ENCODE peak calls at places on chromosomes 5 and 9, in four cellular contexts. T, O, R and D are unnamed samples.

GRCh38 chr5:168219515-168220410 is 71.7 kb upstream of the WWC1 start:
- DNase-seq in R (peak; percentile 70), O (peak; percentile 68), T (peak; percentile 63), D (no peak)

GRCh38 chr5:176817864-176818377 is 7.6 kb downstream of the UNC5A start:
- DNase-seq in T (no peak), R (no peak), O (no peak), D (no peak)

GRCh38 chr5:6430418-6431028 is 18.1 kb upstream of the UBE2QL1 start:
- DNase-seq in O (no peak), R (no peak), T (no peak), D (no peak)

GRCh38 chr5:39080597-39081204 is 6.5 kb upstream of the RICTOR start:
- DNase-seq in O (peak; percentile 60), R (peak; percentile 61), T (peak; percentile 73), D (no peak)

GRCh38 chr5:177232761-177233160 is 70.8 kb downstream of the RAB24 start:
- DNase-seq in T (peak; percentile 72), R (no peak), O (no peak), D (no peak)

GRCh38 chr9:72383978-72384709 is 19.1 kb upstream of the ZFAND5 start:
- DNase-seq in O (no peak), T (peak; percentile 94), R (no peak), D (no peak)

GRCh38 chr5:41336471-41336870 is 123.1 kb upstream of the C6 start:
- DNase-seq in R (no peak), O (no peak), T (no peak), D (no peak)

GRCh38 chr5:120139039-120139438 is 325.1 kb upstream of the PRR16 start:
- DNase-seq in O (no peak), R (peak; percentile 48), T (peak; percentile 99), D (no peak)

GRCh38 chr9:21550392-21550791 is 68.3 kb upstream of the IFNE start:
- DNase-seq in T (no peak), O (no peak), R (no peak), D (no peak)

GRCh38 chr5:129459485-129460120 is 495 bp upstream of the ADAMTS19 start:
- DNase-seq in R (no peak), O (no peak), T (peak; percentile 4), D (peak; percentile 60)

GRCh38 chr5:72478684-72479083 is 28.5 kb downstream of the ZNF366 start:
- DNase-seq in O (no peak), T (peak; percentile 66), R (no peak), D (no peak)

GRCh38 chr5:98963019-98963418 is 34.2 kb upstream of the CHD1 start:
- DNase-seq in T (no peak), R (no peak), O (no peak), D (no peak)

GRCh38 chr5:10663531-10664183 is 97.4 kb downstream of the DAP start:
- DNase-seq in O (no peak), T (peak; percentile 64), R (no peak), D (no peak)

GRCh38 chr9:101421653-101422065 is 13.9 kb downstream of the ALDOB start:
- DNase-seq in O (no peak), T (no peak), R (no peak), D (peak; percentile 51)

GRCh38 chr9:5764130-5764868 is 68.6 kb downstream of the ERMP1 start:
- DNase-seq in O (no peak), T (no peak), R (no peak), D (no peak)

GRCh38 chr5:10360686-10361085 is 7.2 kb downstream of the MARCHF6 start:
- DNase-seq in R (no peak), O (no peak), T (no peak), D (no peak)

GRCh38 chr5:33105521-33105941 is 335.2 kb upstream of the TARS1 start:
- DNase-seq in R (no peak), T (peak; percentile 82), O (no peak), D (no peak)

GRCh38 chr5:140710899-140711552 is 10.8 kb downstream of the ZMAT2 start:
- DNase-seq in O (peak; percentile 98), R (peak; percentile 97), T (peak; percentile 97), D (peak; percentile 93)
- TF ChIP-seq POLR2A in O (no peak), R (no peak), T (peak; percentile 83), D (no peak)

GRCh38 chr5:96648598-96648997 is 13.6 kb upstream of the CAST start:
- DNase-seq in T (peak; percentile 69), R (no peak), O (no peak), D (no peak)

GRCh38 chr5:96648023-96648422 is 14.2 kb upstream of the CAST start:
- DNase-seq in O (no peak), R (no peak), T (no peak), D (no peak)

GRCh38 chr5:96641922-96642640 is 20.1 kb upstream of the CAST start:
- DNase-seq in T (no peak), R (no peak), O (no peak), D (no peak)

GRCh38 chr5:96641368-96641767 is 20.8 kb upstream of the CAST start:
- DNase-seq in R (no peak), T (peak; percentile 57), O (no peak), D (no peak)

GRCh38 chr5:96645096-96645495 is 17.1 kb upstream of the CAST start:
- DNase-seq in T (no peak), R (no peak), O (no peak), D (no peak)
- H3K27ac ChIP-seq in T (no peak overlapping the region), R (no peak overlapping the region), O (no peak overlapping the region), D (no peak overlapping the region)

GRCh38 chr9:128322342-128323191 is at the start of the genes COQ4 and TRUB2:
- DNase-seq in O (peak; percentile 92), R (peak; percentile 95), T (peak; percentile 92), D (peak; percentile 97)
- TF ChIP-seq POLR2A in O (peak; percentile 82), R (no peak), T (peak; percentile 26), D (peak; percentile 41)

GRCh38 chr5:140017397-140018095 is 25.6 kb downstream of the NRG2 start:
- DNase-seq in O (no peak), T (no peak), R (no peak), D (no peak)

GRCh38 chr5:140018517-140018916 is 24.6 kb downstream of the NRG2 start:
- DNase-seq in O (no peak), T (no peak), R (peak; percentile 49), D (no peak)

GRCh38 chr5:140018920-140019644 is 24.0 kb downstream of the NRG2 start:
- DNase-seq in O (no peak), T (no peak), R (no peak), D (no peak)

GRCh38 chr5:140015706-140016105 is 27.4 kb downstream of the NRG2 start:
- DNase-seq in O (no peak), R (no peak), T (no peak), D (no peak)

GRCh38 chr5:140018096-140018481 is 25.0 kb downstream of the NRG2 start:
- DNase-seq in O (no peak), T (no peak), R (peak; percentile 33), D (no peak)
- H3K27ac ChIP-seq in O (no peak overlapping the region), T (no peak overlapping the region), R (no peak overlapping the region), D (no peak overlapping the region)

GRCh38 chr5:151696470-151697061 is 9.9 kb upstream of the SPARC start:
- DNase-seq in T (peak; percentile 99), O (no peak), R (peak; percentile 58), D (no peak)
- TF ChIP-seq POLR2A in T (peak; percentile 88), O (no peak), R (no peak), D (no peak)

DNA sequence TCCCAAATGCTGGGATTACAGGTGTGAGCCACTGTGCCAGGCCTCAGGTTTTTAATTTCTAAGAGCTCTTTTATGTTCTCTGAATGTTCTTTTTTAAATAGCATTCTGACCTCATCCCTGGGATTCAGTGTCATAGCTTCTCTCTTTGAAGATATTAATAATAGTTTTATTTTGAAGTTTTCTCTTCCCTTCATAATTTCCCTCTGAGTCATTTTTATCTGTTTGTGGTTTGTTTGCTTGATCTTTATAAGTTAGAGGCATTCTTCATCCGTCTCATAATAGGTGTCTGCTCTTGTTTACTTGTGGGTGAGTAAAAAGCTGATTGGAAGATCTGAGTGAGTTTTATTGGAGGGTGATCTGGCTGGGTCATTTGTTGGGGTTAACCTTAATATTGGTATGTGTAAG is 12.5 kb upstream of the MAMDC2 start:
- DNase-seq in O (peak; percentile 65), T (peak; percentile 68), R (no peak), D (no peak)
- H3K27ac ChIP-seq in O (peak overlapping the region; percentile 71), T (no peak overlapping the region), R (no peak overlapping the region), D (no peak overlapping the region)

GRCh38 chr5:139285651-139286392 is 7.7 kb upstream of the MATR3 start:
- DNase-seq in R (no peak), T (no peak), O (no peak), D (no peak)
- TF ChIP-seq POLR2A in R (no peak), T (no peak), O (no peak), D (no peak)